ENCODE peak calls at places on chromosomes 5 and 9, in seven cellular contexts. One of them, this sample, is unnamed.

GRCh38 chr5:175800656-175801081 is 70.7 kb upstream of the CPLX2 start:
- DNase-seq in HepG2: no peak
- DNase-seq in K562: no peak
- DNase-seq in HCT116: no peak
- DNase-seq in SK-N-SH: peak; percentile 85
- DNase-seq in H1: no peak
- DNase-seq in GM12878: no peak
- DNase-seq in this sample: no peak

GRCh38 chr9:27514551-27514950 is 9.5 kb upstream of the IFNK start:
- DNase-seq in HepG2: no peak
- DNase-seq in K562: no peak
- DNase-seq in HCT116: no peak
- DNase-seq in SK-N-SH: no peak
- DNase-seq in H1: no peak
- DNase-seq in GM12878: no peak
- DNase-seq in this sample: no peak

GRCh38 chr9:3177921-3178320 is 334.0 kb upstream of the PUM3 start:
- DNase-seq in HepG2: no peak
- DNase-seq in K562: no peak
- DNase-seq in HCT116: no peak
- DNase-seq in SK-N-SH: no peak
- DNase-seq in H1: no peak
- DNase-seq in GM12878: no peak
- DNase-seq in this sample: no peak

GRCh38 chr5:40198736-40199135 is 481.0 kb upstream of the PTGER4 start:
- DNase-seq in HepG2: no peak
- DNase-seq in K562: no peak
- DNase-seq in HCT116: no peak
- DNase-seq in SK-N-SH: no peak
- DNase-seq in H1: no peak
- DNase-seq in GM12878: no peak
- DNase-seq in this sample: no peak

GRCh38 chr5:104412649-104413240 is 850.2 kb upstream of the NUDT12 start:
- DNase-seq in HepG2: peak; percentile 20
- DNase-seq in K562: no peak
- DNase-seq in HCT116: peak; percentile 21
- DNase-seq in SK-N-SH: no peak
- DNase-seq in H1: peak; percentile 51
- DNase-seq in GM12878: no peak
- DNase-seq in this sample: no peak

GRCh38 chr9:114464652-114465051 is 40.6 kb downstream of the WHRN start:
- DNase-seq in HepG2: no peak
- DNase-seq in K562: no peak
- DNase-seq in HCT116: no peak
- DNase-seq in SK-N-SH: no peak
- DNase-seq in H1: no peak
- DNase-seq in GM12878: no peak
- DNase-seq in this sample: no peak

GRCh38 chr9:26656003-26656940 is 236.3 kb downstream of the CAAP1 start:
- DNase-seq in HepG2: peak; percentile 2
- DNase-seq in K562: peak; percentile 2
- DNase-seq in HCT116: peak; percentile 10
- DNase-seq in SK-N-SH: peak; percentile 61
- DNase-seq in H1: peak; percentile 58
- DNase-seq in GM12878: no peak
- DNase-seq in this sample: peak; percentile 35

GRCh38 chr5:91499943-91500531 is 116.9 kb upstream of the ARRDC3 start:
- DNase-seq in HepG2: peak; percentile 30
- DNase-seq in K562: peak; percentile 41
- DNase-seq in HCT116: peak; percentile 42
- DNase-seq in SK-N-SH: peak; percentile 44
- DNase-seq in H1: no peak
- DNase-seq in GM12878: no peak
- DNase-seq in this sample: peak; percentile 16

GRCh38 chr5:172234031-172234430 is 40.1 kb downstream of the EFCAB9 start:
- DNase-seq in HepG2: no peak
- DNase-seq in K562: no peak
- DNase-seq in HCT116: no peak
- DNase-seq in SK-N-SH: no peak
- DNase-seq in H1: no peak
- DNase-seq in GM12878: no peak
- DNase-seq in this sample: no peak

GRCh38 chr5:57664700-57665099 is 182.1 kb upstream of the ACTBL2 start:
- DNase-seq in HepG2: no peak
- DNase-seq in K562: no peak
- DNase-seq in HCT116: no peak
- DNase-seq in SK-N-SH: no peak
- DNase-seq in H1: no peak
- DNase-seq in GM12878: no peak
- DNase-seq in this sample: no peak

GRCh38 chr9:133347515-133347984 is 381 bp downstream of the MED22 start:
- DNase-seq in HepG2: no peak
- DNase-seq in K562: peak; percentile 82
- DNase-seq in HCT116: no peak
- DNase-seq in SK-N-SH: peak; percentile 90
- DNase-seq in H1: peak; percentile 65
- DNase-seq in GM12878: peak; percentile 28
- DNase-seq in this sample: peak; percentile 54

GRCh38 chr5:10863763-10864383 is 102.8 kb upstream of the DAP start:
- DNase-seq in HepG2: peak; percentile 33
- DNase-seq in K562: peak; percentile 90
- DNase-seq in HCT116: peak; percentile 45
- DNase-seq in SK-N-SH: peak; percentile 76
- DNase-seq in H1: peak; percentile 94
- DNase-seq in GM12878: peak; percentile 8
- DNase-seq in this sample: peak; percentile 63

GRCh38 chr5:135535820-135536801 is at the start of gene NEUROG1:
- DNase-seq in HepG2: no peak
- DNase-seq in K562: no peak
- DNase-seq in HCT116: no peak
- DNase-seq in SK-N-SH: peak; percentile 61
- DNase-seq in H1: peak; percentile 87
- DNase-seq in GM12878: no peak
- DNase-seq in this sample: no peak

GRCh38 chr9:132588501-132589147 is 6.2 kb downstream of the BARHL1 start:
- DNase-seq in HepG2: no peak
- DNase-seq in K562: no peak
- DNase-seq in HCT116: no peak
- DNase-seq in SK-N-SH: peak; percentile 51
- DNase-seq in H1: peak; percentile 63
- DNase-seq in GM12878: no peak
- DNase-seq in this sample: no peak

GRCh38 chr9:37650873-37651768 is at the start of gene FRMPD1:
- DNase-seq in HepG2: peak; percentile 17
- DNase-seq in K562: no peak
- DNase-seq in HCT116: no peak
- DNase-seq in SK-N-SH: peak; percentile 92
- DNase-seq in H1: peak; percentile 82
- DNase-seq in GM12878: no peak
- DNase-seq in this sample: peak; percentile 64

DNA sequence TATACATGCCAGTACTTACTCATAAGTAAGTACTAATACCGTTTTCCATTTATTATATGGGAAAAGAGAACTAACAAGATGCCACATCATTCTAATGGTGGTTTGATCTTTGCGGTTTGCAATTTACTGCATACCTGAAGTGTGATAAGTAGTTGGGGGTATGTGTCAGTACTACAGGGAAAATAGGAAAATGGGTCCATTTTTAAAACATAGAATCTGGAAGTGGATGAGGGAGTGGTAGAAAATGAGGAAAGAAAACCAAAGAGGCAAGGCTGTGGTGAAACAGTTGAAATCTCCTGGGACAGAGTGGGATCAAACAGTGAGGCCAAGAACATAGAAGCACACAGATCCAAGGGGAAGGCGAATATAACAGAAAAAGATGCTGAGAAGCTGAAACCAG is 6.7 kb downstream of the ADAMTSL1 start:
- DNase-seq in HepG2: no peak
- DNase-seq in K562: no peak
- DNase-seq in HCT116: no peak
- DNase-seq in SK-N-SH: no peak
- DNase-seq in H1: no peak
- DNase-seq in GM12878: no peak
- DNase-seq in this sample: no peak
- TF ChIP-seq JUND in HepG2: no peak
- TF ChIP-seq JUND in K562: no peak
- TF ChIP-seq JUND in HCT116: no peak
- TF ChIP-seq JUND in SK-N-SH: peak; percentile 77
- TF ChIP-seq JUND in H1: no peak
- TF ChIP-seq JUND in GM12878: no peak
- TF ChIP-seq JUND in this sample: no peak

DNA sequence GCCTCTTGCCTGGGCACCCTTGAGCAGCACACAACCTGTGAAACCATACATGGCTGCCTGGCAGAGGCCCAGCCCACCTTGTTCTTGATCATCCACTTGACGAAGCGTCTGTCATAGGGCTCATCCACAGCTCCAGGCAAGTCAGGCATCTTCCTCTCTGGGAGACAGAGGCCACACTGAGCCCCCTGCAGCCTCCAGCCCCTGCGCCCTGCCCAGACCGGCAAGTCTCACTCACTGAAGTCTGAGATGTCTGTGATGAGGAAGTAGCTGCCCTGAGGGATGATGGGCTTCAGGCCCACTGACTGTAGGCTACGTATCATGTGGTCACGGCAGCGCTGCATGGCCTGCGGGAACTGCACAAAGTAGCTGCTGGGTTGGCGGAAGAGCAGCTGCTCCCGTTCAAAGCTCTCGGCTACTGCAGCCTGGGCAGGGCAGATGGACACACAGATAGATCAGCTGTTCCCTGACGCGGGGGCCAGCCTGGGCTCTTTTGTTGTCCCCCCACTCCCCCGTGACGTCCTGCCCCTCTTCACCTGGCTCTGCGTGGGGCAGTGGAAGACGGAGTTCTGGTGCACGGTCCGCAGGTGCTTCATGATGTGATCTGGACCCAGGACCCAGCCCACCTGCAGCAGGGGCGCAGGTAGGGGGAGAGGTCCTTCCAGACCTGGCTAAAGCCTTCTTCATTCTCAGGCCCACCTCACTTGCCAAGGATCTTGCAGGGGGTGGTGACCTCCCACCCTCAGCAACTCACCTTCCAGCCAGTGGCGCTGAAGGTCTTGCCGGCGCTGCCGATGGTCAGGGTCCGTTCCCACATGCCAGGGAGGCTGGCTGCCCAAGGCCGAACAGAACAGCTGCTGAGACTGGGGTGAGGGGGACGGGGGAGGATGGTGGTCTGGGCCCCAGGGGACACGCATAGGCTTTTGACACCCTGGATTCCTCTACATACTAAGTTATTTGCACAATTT is 5.9 kb upstream of the SPOUT1 start:
- DNase-seq in HepG2: no peak
- DNase-seq in K562: peak; percentile 5
- DNase-seq in HCT116: no peak
- DNase-seq in SK-N-SH: no peak
- DNase-seq in H1: no peak
- DNase-seq in GM12878: no peak
- DNase-seq in this sample: no peak
- TF ChIP-seq JUND in HepG2: no peak
- TF ChIP-seq JUND in K562: no peak
- TF ChIP-seq JUND in HCT116: no peak
- TF ChIP-seq JUND in SK-N-SH: no peak
- TF ChIP-seq JUND in H1: no peak
- TF ChIP-seq JUND in GM12878: no peak
- TF ChIP-seq JUND in this sample: no peak

GRCh38 chr9:88691811-88692210 is 156.8 kb downstream of the NXNL2 start:
- DNase-seq in HepG2: no peak
- DNase-seq in K562: no peak
- DNase-seq in HCT116: no peak
- DNase-seq in SK-N-SH: no peak
- DNase-seq in H1: no peak
- DNase-seq in GM12878: no peak
- DNase-seq in this sample: no peak
- TF ChIP-seq JUND in HepG2: no peak
- TF ChIP-seq JUND in K562: no peak
- TF ChIP-seq JUND in HCT116: no peak
- TF ChIP-seq JUND in SK-N-SH: no peak
- TF ChIP-seq JUND in H1: no peak
- TF ChIP-seq JUND in GM12878: no peak
- TF ChIP-seq JUND in this sample: no peak

DNA sequence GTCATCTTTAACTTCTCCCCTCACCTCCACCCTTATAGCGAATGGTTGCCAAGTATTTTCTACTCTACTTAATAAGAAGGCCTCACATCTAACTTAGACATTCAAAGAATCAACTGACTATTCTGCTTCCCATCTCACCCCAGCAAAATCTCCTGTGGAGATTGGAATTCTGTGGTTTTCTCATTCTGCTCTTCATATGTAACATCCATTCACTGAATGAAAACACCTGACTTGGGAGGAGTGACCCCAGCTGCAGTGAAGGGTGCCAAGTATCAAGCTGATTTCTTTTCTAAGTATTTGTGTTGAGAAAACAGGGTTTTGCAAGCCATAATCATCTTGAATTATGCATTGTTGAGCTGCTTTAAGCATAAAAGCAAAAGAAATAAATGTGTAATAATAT is 42.5 kb upstream of the TAF1L start:
- DNase-seq in HepG2: no peak
- DNase-seq in K562: no peak
- DNase-seq in HCT116: no peak
- DNase-seq in SK-N-SH: no peak
- DNase-seq in H1: no peak
- DNase-seq in GM12878: no peak
- DNase-seq in this sample: no peak
- TF ChIP-seq JUND in HepG2: no peak
- TF ChIP-seq JUND in K562: no peak
- TF ChIP-seq JUND in HCT116: no peak
- TF ChIP-seq JUND in SK-N-SH: no peak
- TF ChIP-seq JUND in H1: no peak
- TF ChIP-seq JUND in GM12878: no peak
- TF ChIP-seq JUND in this sample: no peak

This sample was measured in T47D.